ENCODE peak calls at places on chromosome 17, in four cellular contexts. A is left lung, H is suprapubic skin, X is hepatic stellate cell. K is an unnamed sample.

GRCh38 chr17:48494335-48494734 is 36.5 kb downstream of the HOXB1 start:
- DNase-seq in A (no peak), X (peak), H (no peak), K (no peak)

GRCh38 chr17:47223460-47223859 is 14.3 kb downstream of the MYL4 start:
- DNase-seq in H (no peak), A (no peak), X (no peak), K (no peak)

GRCh38 chr17:45284176-45285140 is 22.6 kb upstream of the SPATA32 start:
- DNase-seq in X (no peak), H (peak), A (peak), K (peak)

GRCh38 chr17:67376509-67376891 is 581 bp upstream of the PITPNC1 start:
- DNase-seq in X (peak), A (no peak), H (no peak), K (peak)

GRCh38 chr17:40486513-40487370 is 14.7 kb downstream of the TNS4 start:
- DNase-seq in X (peak), H (no peak), A (no peak), K (no peak)

GRCh38 chr17:17110520-17110919 is 68.3 kb downstream of the MPRIP start:
- DNase-seq in X (no peak), H (no peak), A (no peak), K (no peak)

GRCh38 chr17:65362826-65363225 is 198.6 kb downstream of the AXIN2 start:
- DNase-seq in H (no peak), A (no peak), X (no peak), K (no peak)

GRCh38 chr17:2709173-2709661 is 2.3 kb downstream of the CLUH start:
- DNase-seq in H (peak), A (peak), X (no peak), K (peak)

GRCh38 chr17:80245566-80246265 is 14.9 kb upstream of the RNF213 start:
- DNase-seq in H (peak), X (no peak), A (peak), K (no peak)

GRCh38 chr17:80773243-80773991 is 218.2 kb upstream of the CHMP6 start:
- DNase-seq in X (peak), H (peak), A (no peak), K (peak)

GRCh38 chr17:35871415-35871814 is 2.7 kb upstream of the HEATR9 start:
- DNase-seq in X (no peak), A (no peak), H (no peak), K (no peak)

GRCh38 chr17:50210249-50211225 is 9.1 kb upstream of the COL1A1 start:
- DNase-seq in H (peak), X (peak), A (peak), K (no peak)

GRCh38 chr17:40366861-40367518 is 2.5 kb upstream of the GJD3 start:
- DNase-seq in H (peak), A (no peak), X (no peak), K (no peak)

GRCh38 chr17:43814714-43815113 is 18.2 kb downstream of the MPP3 start:
- DNase-seq in X (peak), A (no peak), H (no peak), K (no peak)

GRCh38 chr17:55259684-55260111 is 5.1 kb upstream of the HLF start:
- DNase-seq in A (peak), X (no peak), H (no peak), K (no peak)

GRCh38 chr17:19705771-19706770 is 10.3 kb downstream of the SLC47A2 start:
- DNase-seq in A (peak), H (no peak), X (peak), K (no peak)